ENCODE peak calls at places on chromosomes 4 and X, in ten cellular contexts. R is stimulated activated CD8-positive, alpha-beta memory T cell treated with anti-CD3 and anti-CD28 coated beads, Interleukin-2, amount 100 ng/mL, for 1 hour; A is activated effector memory CD4-positive, alpha-beta T cell treated with anti-CD3 and anti-CD28 coated beads, Interleukin-2, amount 50 U/mL, for 16 hours; U is CD4-positive, alpha-beta T cell; P is naive thymus-derived CD8-positive, alpha-beta T cell; W is H7; D is NCI-H2081; Z is A549; N is ureter; O is endothelial cell. M is an unnamed sample.

GRCh38 chrX:22950278-22951266 is 49.2 kb upstream of the DDX53 start:
- DNase-seq in P (no peak), O (no peak), N (peak; percentile 43), U (no peak), Z (no peak), A (no peak), R (no peak), W (no peak), D (no peak), M (peak; percentile 40)

GRCh38 chrX:316351-317325 is 2.0 kb downstream of the GTPBP6 start:
- DNase-seq in Z (no peak), A (peak; percentile 66), O (no peak), U (no peak), D (no peak), N (no peak), R (no peak), P (no peak), W (no peak), M (no peak)

GRCh38 chr4:84596826-84597225 is 13.9 kb downstream of the CDS1 start:
- DNase-seq in P (no peak), Z (no peak), W (peak; percentile 57), O (no peak), U (no peak), A (no peak), N (no peak), D (no peak), R (no peak), M (no peak)

GRCh38 chrX:83008415-83008814 is 499.7 kb upstream of the POU3F4 start:
- DNase-seq in N (no peak), R (no peak), D (no peak), P (no peak), Z (no peak), O (no peak), W (no peak), U (no peak), A (no peak), M (no peak)

GRCh38 chr4:139950568-139950967 is 203.4 kb downstream of the MAML3 start:
- DNase-seq in W (no peak), P (no peak), U (no peak), D (no peak), A (no peak), Z (no peak), O (no peak), R (no peak), N (no peak), M (no peak)

GRCh38 chr4:32196950-32197688 is 1477.0 kb downstream of the PCDH7 start:
- DNase-seq in A (no peak), Z (no peak), W (no peak), U (no peak), O (no peak), R (no peak), D (no peak), N (no peak), P (no peak), M (no peak)

GRCh38 chr4:2284161-2284933 is 22.4 kb upstream of the MXD4 start:
- DNase-seq in U (no peak), Z (no peak), W (no peak), O (no peak), D (no peak), A (peak; percentile 53), R (no peak), N (no peak), P (no peak), M (no peak)

GRCh38 chr4:145179201-145179860 is 1.1 kb downstream of the OTUD4 start:
- DNase-seq in N (peak; percentile 75), U (peak; percentile 61), O (peak; percentile 51), W (peak; percentile 69), Z (peak; percentile 28), R (peak; percentile 53), D (peak; percentile 52), A (peak; percentile 92), P (peak; percentile 71), M (peak; percentile 6)

GRCh38 chrX:115058276-115058675 is 40.9 kb upstream of the IL13RA2 start:
- DNase-seq in O (no peak), U (no peak), R (no peak), Z (no peak), A (no peak), W (no peak), N (peak; percentile 41), P (no peak), D (no peak), M (no peak)

GRCh38 chr4:22463179-22463578 is 52.7 kb downstream of the ADGRA3 start:
- DNase-seq in Z (no peak), P (no peak), W (no peak), O (no peak), D (no peak), N (no peak), U (no peak), A (no peak), R (no peak), M (no peak)

GRCh38 chrX:150192846-150193245 is 170.3 kb upstream of the MAMLD1 start:
- DNase-seq in R (no peak), U (no peak), O (no peak), W (no peak), D (no peak), P (no peak), A (no peak), N (no peak), Z (no peak), M (no peak)

GRCh38 chr4:5940470-5941203 is 47.8 kb upstream of the CRMP1 start:
- DNase-seq in O (no peak), U (no peak), P (no peak), N (no peak), A (peak; percentile 21), W (no peak), Z (no peak), D (peak; percentile 96), R (no peak), M (no peak)

GRCh38 chrX:45360571-45360970 is 159.9 kb upstream of the DIPK2B start:
- DNase-seq in U (no peak), D (no peak), Z (no peak), P (no peak), W (no peak), O (no peak), A (no peak), R (no peak), N (no peak), M (no peak)

GRCh38 chrX:65706041-65706828 is 38.8 kb downstream of the MSN start:
- DNase-seq in P (no peak), U (no peak), A (peak; percentile 80), Z (peak; percentile 30), O (no peak), N (no peak), W (no peak), D (no peak), R (no peak), M (peak; percentile 16)

GRCh38 chr4:17526695-17527477 is 11.9 kb downstream of the CLRN2 start:
- DNase-seq in A (no peak), O (no peak), W (no peak), Z (no peak), D (no peak), U (no peak), R (no peak), P (no peak), N (no peak), M (no peak)

GRCh38 chrX:80751456-80751855 is 58.2 kb downstream of the BRWD3 start:
- DNase-seq in W (no peak), Z (no peak), U (no peak), A (no peak), N (no peak), R (no peak), O (no peak), P (no peak), D (no peak), M (no peak)

GRCh38 chrX:105975382-105975781 is 63.1 kb downstream of the SERPINA7 start:
- DNase-seq in N (no peak), A (no peak), R (no peak), Z (no peak), O (no peak), D (no peak), U (no peak), W (no peak), P (no peak), M (no peak)

GRCh38 chrX:74293343-74293946 is 10.5 kb upstream of the ZCCHC13 start:
- DNase-seq in D (peak; percentile 76), O (peak; percentile 60), R (peak; percentile 27), Z (peak; percentile 76), U (peak; percentile 59), N (peak; percentile 80), A (peak; percentile 87), P (peak; percentile 63), W (peak; percentile 80), M (no peak)

GRCh38 chr4:17055788-17056187 is 157.3 kb upstream of the LDB2 start:
- DNase-seq in D (no peak), Z (no peak), U (no peak), P (no peak), A (no peak), R (no peak), W (no peak), N (no peak), O (no peak), M (no peak)